ENCODE peak calls at places on chromosome 5, in five cellular contexts. R, D, Q, K and F are unnamed samples.

GRCh38 chr5:169268019-169268418 is 32.9 kb downstream of the SLIT3 start:
- DNase-seq in R (no peak), D (no peak), K (no peak), Q (no peak), F (no peak)

GRCh38 chr5:127838661-127839060 is 135.5 kb downstream of the CCDC192 start:
- DNase-seq in D (peak; percentile 31), R (no peak), Q (no peak), K (no peak), F (no peak)

GRCh38 chr5:62167651-62168050 is 138.4 kb upstream of the KIF2A start:
- DNase-seq in D (no peak), K (no peak), R (no peak), Q (no peak), F (no peak)

GRCh38 chr5:158364367-158364766 is 505.4 kb upstream of the CLINT1 start:
- DNase-seq in R (no peak), K (no peak), D (no peak), Q (no peak), F (no peak)

GRCh38 chr5:97951139-97951538 is 768.1 kb upstream of the RIOK2 start:
- DNase-seq in D (no peak), Q (no peak), R (no peak), K (no peak), F (no peak)

GRCh38 chr5:55110156-55110680 is 7.8 kb downstream of the GZMA start:
- DNase-seq in D (no peak), K (no peak), R (no peak), Q (no peak), F (no peak)

GRCh38 chr5:15510092-15510491 is 10.1 kb downstream of the FBXL7 start:
- DNase-seq in R (no peak), K (no peak), Q (no peak), D (no peak), F (no peak)

GRCh38 chr5:132859889-132860437 is 6.3 kb downstream of the GDF9 start:
- DNase-seq in K (no peak), Q (no peak), R (no peak), D (no peak), F (no peak)

GRCh38 chr5:121628783-121629182 is 222.9 kb upstream of the FTMT start:
- DNase-seq in R (no peak), Q (no peak), D (peak; percentile 3), K (no peak), F (no peak)

GRCh38 chr5:156735477-156735876 is 114.6 kb upstream of the PPP1R2B start:
- DNase-seq in Q (no peak), D (no peak), R (no peak), K (no peak), F (no peak)

GRCh38 chr5:19886123-19886921 is 101.7 kb downstream of the CDH18 start:
- DNase-seq in K (peak; percentile 73), Q (no peak), R (no peak), D (peak; percentile 53), F (no peak)

GRCh38 chr5:69415584-69415958 is 655 bp downstream of the MARVELD2 start:
- DNase-seq in R (peak; percentile 26), K (no peak), Q (peak; percentile 67), D (no peak), F (peak; percentile 41)

GRCh38 chr5:401216-402034 is 41.6 kb upstream of the EXOC3 start:
- DNase-seq in D (no peak), Q (peak; percentile 57), R (no peak), K (no peak), F (peak; percentile 3)

GRCh38 chr5:1028481-1029269 is 20.1 kb downstream of the NKD2 start:
- DNase-seq in R (no peak), D (no peak), K (no peak), Q (no peak), F (no peak)

GRCh38 chr5:83547156-83547555 is 75.6 kb downstream of the VCAN start:
- DNase-seq in D (no peak), R (no peak), K (no peak), Q (no peak), F (no peak)

DNA sequence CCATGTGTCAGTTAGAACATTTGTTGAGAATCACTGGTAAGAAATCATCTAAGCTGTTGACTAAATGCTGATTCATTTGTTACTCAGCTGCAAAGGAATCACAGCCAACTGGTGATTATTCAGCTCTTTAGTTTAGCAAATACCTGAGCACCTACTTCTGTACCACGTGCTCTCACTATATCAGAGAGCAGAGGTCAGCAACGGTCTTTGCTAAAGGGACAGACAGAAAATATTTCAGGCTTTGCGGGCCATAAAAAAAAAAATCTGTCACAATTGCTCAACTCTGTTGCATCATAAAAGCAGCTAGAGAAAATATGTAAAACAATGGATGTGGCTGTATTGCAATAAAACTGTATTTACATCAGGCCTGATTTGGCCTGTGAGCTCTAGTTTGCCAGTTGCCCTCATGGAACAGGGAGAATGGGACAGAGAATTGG is 377.6 kb downstream of the DNAH5 start:
- DNase-seq in R (peak; percentile 13), D (peak; percentile 0), Q (no peak), K (peak; percentile 82), F (no peak)
- H3K4me3 ChIP-seq in R (no peak overlapping the region), D (no peak overlapping the region), Q (no peak overlapping the region), K (no peak overlapping the region), F (no peak overlapping the region)

GRCh38 chr5:143064661-143065060 is 294.5 kb downstream of the ARHGAP26 start:
- DNase-seq in D (no peak), K (no peak), Q (no peak), R (no peak), F (no peak)

GRCh38 chr5:143062379-143062778 is 292.2 kb downstream of the ARHGAP26 start:
- DNase-seq in K (no peak), Q (no peak), R (no peak), D (no peak), F (no peak)

GRCh38 chr5:143065185-143065584 is 295.0 kb downstream of the ARHGAP26 start:
- DNase-seq in Q (no peak), K (no peak), D (peak; percentile 97), R (no peak), F (no peak)

GRCh38 chr5:143064207-143064606 is 294.0 kb downstream of the ARHGAP26 start:
- DNase-seq in R (no peak), Q (no peak), D (peak; percentile 45), K (no peak), F (no peak)

GRCh38 chr5:143063175-143063970 is 293.2 kb downstream of the ARHGAP26 start:
- DNase-seq in K (no peak), D (peak; percentile 91), Q (no peak), R (no peak), F (peak; percentile 54)
- H3K4me1 ChIP-seq in K (peaks cover 3% of the 10 kb centered on the region), D (peaks cover 61% of the 10 kb centered on the region), Q (peaks cover 67% of the 10 kb centered on the region), R (peaks cover 64% of the 10 kb centered on the region), F (no peaks in the 10 kb centered on the region)

DNA sequence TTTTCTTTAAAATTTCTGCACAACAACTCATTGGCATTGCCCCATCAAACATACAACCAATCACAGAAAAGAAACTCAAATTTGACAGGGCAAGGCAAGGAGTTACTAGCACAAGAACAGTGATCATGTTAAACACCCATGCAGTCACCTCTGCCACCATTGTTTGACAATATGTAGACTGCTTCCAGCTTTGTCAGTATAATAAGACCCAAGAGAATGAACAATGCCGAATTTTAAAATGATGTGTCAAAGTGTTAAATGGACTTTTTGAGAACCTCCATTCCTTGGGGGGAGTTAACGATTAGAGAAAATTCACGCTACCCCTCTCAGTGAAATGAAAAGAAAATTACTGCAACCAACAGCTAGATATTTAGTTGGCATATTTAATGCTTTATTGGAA is 109.2 kb downstream of the SEMA6A start:
- DNase-seq in K (no peak), D (no peak), R (no peak), Q (no peak), F (no peak)
- H3K4me3 ChIP-seq in K (no peak overlapping the region), D (no peak overlapping the region), R (no peak overlapping the region), Q (no peak overlapping the region), F (no peak overlapping the region)

DNA sequence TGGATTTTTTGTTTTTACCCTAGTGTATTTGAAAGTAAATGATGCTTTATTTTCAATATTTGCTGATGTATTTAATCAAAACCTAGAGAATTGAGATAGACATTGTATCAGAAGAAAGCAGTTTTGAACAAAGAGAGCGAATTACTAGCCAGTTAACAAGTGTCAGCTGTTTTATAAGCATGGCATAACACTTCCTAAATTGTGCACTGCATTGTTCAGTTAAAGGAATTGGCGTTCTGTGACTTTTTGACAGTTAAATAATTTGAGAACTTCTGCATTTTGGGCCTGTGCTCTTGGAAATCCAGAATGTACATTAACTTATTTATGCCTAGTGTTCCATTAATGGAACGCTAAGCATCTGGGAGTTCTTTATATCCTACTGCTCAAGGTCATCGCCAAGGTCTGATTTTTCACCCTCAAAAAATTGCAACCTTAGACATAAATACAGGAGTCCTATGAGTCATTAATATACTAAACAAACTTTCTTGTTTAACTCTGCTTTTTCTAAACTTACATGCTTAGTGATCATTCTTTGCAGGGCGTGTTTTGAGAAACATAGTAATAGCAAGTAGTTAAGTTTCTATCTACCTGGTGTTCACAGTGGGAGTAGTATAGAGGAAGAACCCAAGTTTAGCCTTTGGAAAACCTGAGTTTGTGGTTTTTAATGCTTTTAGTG is 31.1 kb downstream of the RASA1 start:
- DNase-seq in K (no peak), D (peak; percentile 23), R (no peak), Q (no peak), F (no peak)
- H3K4me1 ChIP-seq in K (peaks cover 8% of the 10 kb centered on the region), D (peaks cover 6% of the 10 kb centered on the region), R (peaks cover 35% of the 10 kb centered on the region), Q (peaks cover 11% of the 10 kb centered on the region), F (no peaks in the 10 kb centered on the region)